ENCODE peak calls at places on chromosomes 4 and X, in five cellular contexts. One of them, this sample, is unnamed.

GRCh38 chrX:118353081-118353850 is 7.4 kb downstream of the WDR44 start:
- DNase-seq in GM23248: peak; percentile 31
- DNase-seq in GM12865: peak; percentile 46
- DNase-seq in bronchial epithelial cell: peak; percentile 70
- DNase-seq in osteocyte: no peak
- DNase-seq in this sample: peak; percentile 18

GRCh38 chr4:42302348-42302747 is 94.9 kb upstream of the SHISA3 start:
- DNase-seq in GM23248: peak; percentile 30
- DNase-seq in GM12865: peak; percentile 46
- DNase-seq in bronchial epithelial cell: no peak
- DNase-seq in osteocyte: no peak
- DNase-seq in this sample: peak; percentile 49

GRCh38 chr4:139814285-139815015 is 148.8 kb downstream of the MGST2 start:
- DNase-seq in GM23248: peak; percentile 59
- DNase-seq in GM12865: no peak
- DNase-seq in bronchial epithelial cell: peak; percentile 68
- DNase-seq in osteocyte: no peak
- DNase-seq in this sample: peak; percentile 30

GRCh38 chr4:64271601-64272081 is 137.6 kb downstream of the TECRL start:
- DNase-seq in GM23248: peak; percentile 0
- DNase-seq in GM12865: peak; percentile 3
- DNase-seq in bronchial epithelial cell: no peak
- DNase-seq in osteocyte: no peak
- DNase-seq in this sample: peak; percentile 18

GRCh38 chr4:66489370-66489769 is 819.1 kb upstream of the EPHA5 start:
- DNase-seq in GM23248: no peak
- DNase-seq in GM12865: no peak
- DNase-seq in bronchial epithelial cell: peak; percentile 40
- DNase-seq in osteocyte: no peak
- DNase-seq in this sample: no peak

GRCh38 chr4:186979966-186980745 is 256.5 kb upstream of the FAT1 start:
- DNase-seq in GM23248: no peak
- DNase-seq in GM12865: no peak
- DNase-seq in bronchial epithelial cell: no peak
- DNase-seq in osteocyte: no peak
- DNase-seq in this sample: peak; percentile 38

GRCh38 chr4:119210760-119211159 is 1.8 kb upstream of the USP53 start:
- DNase-seq in GM23248: peak; percentile 74
- DNase-seq in GM12865: no peak
- DNase-seq in bronchial epithelial cell: peak; percentile 77
- DNase-seq in osteocyte: no peak
- DNase-seq in this sample: peak; percentile 39

GRCh38 chr4:186792994-186793393 is 69.3 kb upstream of the FAT1 start:
- DNase-seq in GM23248: peak; percentile 62
- DNase-seq in GM12865: no peak
- DNase-seq in bronchial epithelial cell: no peak
- DNase-seq in osteocyte: no peak
- DNase-seq in this sample: peak; percentile 73

GRCh38 chrX:149948001-149948400 is 9.7 kb upstream of the EOLA2 start:
- DNase-seq in GM23248: no peak
- DNase-seq in GM12865: no peak
- DNase-seq in bronchial epithelial cell: no peak
- DNase-seq in osteocyte: no peak
- DNase-seq in this sample: peak; percentile 56

GRCh38 chr4:127141857-127142256 is 490.9 kb upstream of the INTU start:
- DNase-seq in GM23248: peak; percentile 88
- DNase-seq in GM12865: no peak
- DNase-seq in bronchial epithelial cell: peak; percentile 15
- DNase-seq in osteocyte: no peak
- DNase-seq in this sample: peak; percentile 9

GRCh38 chr4:133156096-133156495 is 7.0 kb downstream of the PCDH10 start:
- DNase-seq in GM23248: no peak
- DNase-seq in GM12865: no peak
- DNase-seq in bronchial epithelial cell: no peak
- DNase-seq in osteocyte: no peak
- DNase-seq in this sample: no peak

GRCh38 chr4:146585761-146586333 is 52.8 kb upstream of the POU4F2 start:
- DNase-seq in GM23248: peak; percentile 77
- DNase-seq in GM12865: no peak
- DNase-seq in bronchial epithelial cell: peak; percentile 40
- DNase-seq in osteocyte: no peak
- DNase-seq in this sample: peak; percentile 53

GRCh38 chr4:153919667-153920066 is 130.8 kb upstream of the SFRP2 start:
- DNase-seq in GM23248: peak; percentile 44
- DNase-seq in GM12865: no peak
- DNase-seq in bronchial epithelial cell: no peak
- DNase-seq in osteocyte: no peak
- DNase-seq in this sample: no peak

GRCh38 chrX:38489341-38489740 is 72.0 kb upstream of the TSPAN7 start:
- DNase-seq in GM23248: no peak
- DNase-seq in GM12865: no peak
- DNase-seq in bronchial epithelial cell: peak; percentile 19
- DNase-seq in osteocyte: no peak
- DNase-seq in this sample: peak; percentile 40

GRCh38 chr4:48778431-48779094 is 1.5 kb downstream of the FRYL start:
- DNase-seq in GM23248: peak; percentile 58
- DNase-seq in GM12865: no peak
- DNase-seq in bronchial epithelial cell: peak; percentile 73
- DNase-seq in osteocyte: no peak
- DNase-seq in this sample: peak; percentile 53

GRCh38 chr4:157128395-157128794 is 52.4 kb downstream of the GLRB start:
- DNase-seq in GM23248: peak; percentile 60
- DNase-seq in GM12865: no peak
- DNase-seq in bronchial epithelial cell: peak; percentile 75
- DNase-seq in osteocyte: no peak
- DNase-seq in this sample: peak; percentile 59

GRCh38 chr4:105162123-105162796 is 15.6 kb downstream of the TET2 start:
- DNase-seq in GM23248: no peak
- DNase-seq in GM12865: no peak
- DNase-seq in bronchial epithelial cell: no peak
- DNase-seq in osteocyte: no peak
- DNase-seq in this sample: peak; percentile 26

GRCh38 chr4:876780-877179 is 50.9 kb upstream of the CPLX1 start:
- DNase-seq in GM23248: peak; percentile 13
- DNase-seq in GM12865: no peak
- DNase-seq in bronchial epithelial cell: no peak
- DNase-seq in osteocyte: no peak
- DNase-seq in this sample: no peak

GRCh38 chr4:38310446-38311043 is 350.3 kb downstream of the PTTG2 start:
- DNase-seq in GM23248: peak; percentile 28
- DNase-seq in GM12865: peak; percentile 97
- DNase-seq in bronchial epithelial cell: no peak
- DNase-seq in osteocyte: no peak
- DNase-seq in this sample: no peak

GRCh38 chr4:23060776-23061175 is 368.0 kb downstream of the GBA3 start:
- DNase-seq in GM23248: peak; percentile 5
- DNase-seq in GM12865: no peak
- DNase-seq in bronchial epithelial cell: no peak
- DNase-seq in osteocyte: no peak
- DNase-seq in this sample: peak; percentile 55

GRCh38 chrX:137424679-137425078 is 141.2 kb upstream of the ZIC3 start:
- DNase-seq in GM23248: no peak
- DNase-seq in GM12865: no peak
- DNase-seq in bronchial epithelial cell: no peak
- DNase-seq in osteocyte: no peak
- DNase-seq in this sample: no peak

GRCh38 chrX:13843150-13843721 is 26.3 kb upstream of the GPM6B start:
- DNase-seq in GM23248: no peak
- DNase-seq in GM12865: peak; percentile 26
- DNase-seq in bronchial epithelial cell: peak; percentile 12
- DNase-seq in osteocyte: no peak
- DNase-seq in this sample: peak; percentile 1

GRCh38 chrX:49001521-49002090 is 458 bp downstream of the GRIPAP1 start:
- DNase-seq in GM23248: peak; percentile 50
- DNase-seq in GM12865: peak; percentile 70
- DNase-seq in bronchial epithelial cell: peak; percentile 41
- DNase-seq in osteocyte: no peak
- DNase-seq in this sample: peak; percentile 11

GRCh38 chr4:155964016-155964891 is 10.6 kb upstream of the CTSO start:
- DNase-seq in GM23248: no peak
- DNase-seq in GM12865: no peak
- DNase-seq in bronchial epithelial cell: peak; percentile 28
- DNase-seq in osteocyte: no peak
- DNase-seq in this sample: no peak

GRCh38 chr4:37722000-37722638 is 35.9 kb upstream of the RELL1 start:
- DNase-seq in GM23248: no peak
- DNase-seq in GM12865: no peak
- DNase-seq in bronchial epithelial cell: no peak
- DNase-seq in osteocyte: no peak
- DNase-seq in this sample: no peak

GRCh38 chr4:118967393-118967792 is 78.7 kb downstream of the SYNPO2 start:
- DNase-seq in GM23248: peak; percentile 74
- DNase-seq in GM12865: peak; percentile 26
- DNase-seq in bronchial epithelial cell: peak; percentile 37
- DNase-seq in osteocyte: no peak
- DNase-seq in this sample: peak; percentile 48

GRCh38 chr4:138710297-138710696 is 305.3 kb upstream of the NOCT start:
- DNase-seq in GM23248: no peak
- DNase-seq in GM12865: no peak
- DNase-seq in bronchial epithelial cell: no peak
- DNase-seq in osteocyte: no peak
- DNase-seq in this sample: no peak

GRCh38 chr4:8106451-8107025 is 52.1 kb downstream of the ABLIM2 start:
- DNase-seq in GM23248: no peak
- DNase-seq in GM12865: no peak
- DNase-seq in bronchial epithelial cell: no peak
- DNase-seq in osteocyte: no peak
- DNase-seq in this sample: no peak

GRCh38 chrX:119236599-119237525 is 777 bp downstream of the PGRMC1 start:
- DNase-seq in GM23248: peak; percentile 76
- DNase-seq in GM12865: peak; percentile 37
- DNase-seq in bronchial epithelial cell: peak; percentile 66
- DNase-seq in osteocyte: no peak
- DNase-seq in this sample: peak; percentile 37

GRCh38 chr4:3352918-3353594 is 60.2 kb downstream of the RGS12 start:
- DNase-seq in GM23248: no peak
- DNase-seq in GM12865: no peak
- DNase-seq in bronchial epithelial cell: no peak
- DNase-seq in osteocyte: peak; percentile 59
- DNase-seq in this sample: no peak

GRCh38 chrX:43836435-43837184 is 45.6 kb downstream of the MAOB start:
- DNase-seq in GM23248: peak; percentile 35
- DNase-seq in GM12865: peak; percentile 12
- DNase-seq in bronchial epithelial cell: peak; percentile 36
- DNase-seq in osteocyte: no peak
- DNase-seq in this sample: peak; percentile 35

GRCh38 chr4:136713140-136713539 is 819.2 kb downstream of the PCDH18 start:
- DNase-seq in GM23248: peak; percentile 4
- DNase-seq in GM12865: peak; percentile 17
- DNase-seq in bronchial epithelial cell: no peak
- DNase-seq in osteocyte: no peak
- DNase-seq in this sample: peak; percentile 27

GRCh38 chr4:124997124-124997523 is 284.6 kb upstream of the ANKRD50 start:
- DNase-seq in GM23248: no peak
- DNase-seq in GM12865: no peak
- DNase-seq in bronchial epithelial cell: peak; percentile 12
- DNase-seq in osteocyte: no peak
- DNase-seq in this sample: no peak

GRCh38 chrX:40922307-40922706 is 162.9 kb upstream of the USP9X start:
- DNase-seq in GM23248: peak; percentile 57
- DNase-seq in GM12865: peak; percentile 57
- DNase-seq in bronchial epithelial cell: peak; percentile 53
- DNase-seq in osteocyte: no peak
- DNase-seq in this sample: peak; percentile 85